ENCODE peak calls at places on chromosomes 6 and 20, in four cellular contexts. P, W, F and H are unnamed samples.

GRCh38 chr20:62002882-62003480 is 62.7 kb downstream of the TAF4 start:
- DNase-seq in P (no peak), W (no peak), F (no peak), H (no peak)

GRCh38 chr6:12845224-12846004 is 128.8 kb downstream of the PHACTR1 start:
- DNase-seq in P (no peak), W (no peak), F (no peak), H (no peak)

GRCh38 chr6:131923356-131923755 is 27.8 kb downstream of the CCN2 start:
- DNase-seq in P (peak), W (peak), F (no peak), H (no peak)

GRCh38 chr6:701696-702479 is 8.9 kb upstream of the EXOC2 start:
- DNase-seq in P (no peak), W (no peak), F (no peak), H (no peak)

GRCh38 chr6:80956898-80957297 is 795.6 kb downstream of the TENT5A start:
- DNase-seq in P (no peak), W (peak), F (no peak), H (no peak)

GRCh38 chr6:15244605-15245360 is 1.1 kb upstream of the JARID2 start:
- DNase-seq in P (no peak), W (peak), F (no peak), H (no peak)

GRCh38 chr6:15945593-15946159 is 183.2 kb upstream of the MYLIP start:
- DNase-seq in P (no peak), W (peak), F (no peak), H (no peak)

GRCh38 chr20:555933-556332 is 12.3 kb upstream of the CSNK2A1 start:
- DNase-seq in P (no peak), W (no peak), F (no peak), H (no peak)

GRCh38 chr6:5173862-5174643 is 86.7 kb downstream of the LYRM4 start:
- DNase-seq in P (no peak), W (peak), F (no peak), H (no peak)

GRCh38 chr6:170099387-170099786 is 191.5 kb downstream of the DLL1 start:
- DNase-seq in P (no peak), W (no peak), F (no peak), H (no peak)

GRCh38 chr6:153096031-153096430 is 35.1 kb downstream of the RGS17 start:
- DNase-seq in P (no peak), W (no peak), F (no peak), H (no peak)

GRCh38 chr6:41053056-41053455 is at the start of gene APOBEC2:
- DNase-seq in P (no peak), W (no peak), F (no peak), H (no peak)

GRCh38 chr20:51457281-51457932 is 85.1 kb downstream of the NFATC2 start:
- DNase-seq in P (peak), W (peak), F (no peak), H (no peak)

GRCh38 chr20:19767070-19767469 is 9.0 kb downstream of the RIN2 start:
- DNase-seq in P (no peak), W (no peak), F (no peak), H (no peak)

GRCh38 chr6:135519343-135519742 is 21.8 kb upstream of the AHI1 start:
- DNase-seq in P (no peak), W (no peak), F (no peak), H (no peak)

GRCh38 chr20:39849664-39850063 is 839.4 kb downstream of the MAFB start:
- DNase-seq in P (no peak), W (peak), F (peak), H (peak)

GRCh38 chr6:31829633-31830492 is 2.3 kb downstream of the HSPA1B start:
- DNase-seq in P (no peak), W (peak), F (no peak), H (no peak)

GRCh38 chr6:63824722-63825121 is 189.1 kb downstream of the PHF3 start:
- DNase-seq in P (no peak), W (no peak), F (no peak), H (no peak)

GRCh38 chr20:51493346-51493791 is 49.1 kb downstream of the NFATC2 start:
- DNase-seq in P (no peak), W (no peak), F (no peak), H (no peak)

GRCh38 chr6:111707773-111708172 is 102.1 kb upstream of the TRAF3IP2 start:
- DNase-seq in P (no peak), W (no peak), F (no peak), H (no peak)

GRCh38 chr6:42368156-42368555 is 83.6 kb downstream of the TRERF1 start:
- DNase-seq in P (no peak), W (no peak), F (no peak), H (no peak)

GRCh38 chr20:25858495-25859425 is 162.1 kb upstream of the ZNF337 start:
- DNase-seq in P (no peak), W (no peak), F (no peak), H (no peak)

GRCh38 chr6:47479156-47479541 is 1.6 kb downstream of the CD2AP start:
- DNase-seq in P (no peak), W (peak), F (no peak), H (no peak)

GRCh38 chr6:87504440-87504839 is 31.7 kb downstream of the SLC35A1 start:
- DNase-seq in P (no peak), W (no peak), F (no peak), H (no peak)

GRCh38 chr6:36633915-36634314 is 39.8 kb downstream of the SRSF3 start:
- DNase-seq in P (no peak), W (peak), F (peak), H (no peak)

GRCh38 chr6:138231399-138231886 is 13.2 kb upstream of the PBOV1 start:
- DNase-seq in P (no peak), W (no peak), F (no peak), H (no peak)

GRCh38 chr20:64010711-64011237 is 25.2 kb upstream of the C20orf204 start:
- DNase-seq in P (no peak), W (no peak), F (peak), H (no peak)

GRCh38 chr6:11428895-11429294 is 108.7 kb upstream of the TMEM170B start:
- DNase-seq in P (no peak), W (peak), F (peak), H (no peak)

GRCh38 chr20:20594171-20594530 is 118.3 kb downstream of the RALGAPA2 start:
- DNase-seq in P (no peak), W (peak), F (no peak), H (no peak)

GRCh38 chr20:24657211-24657610 is 187.8 kb downstream of the SYNDIG1 start:
- DNase-seq in P (no peak), W (peak), F (no peak), H (no peak)

GRCh38 chr20:46951840-46952497 is 57.3 kb downstream of the EYA2 start:
- DNase-seq in P (no peak), W (peak), F (no peak), H (no peak)

GRCh38 chr6:2850480-2851150 is 9.0 kb upstream of the SERPINB1 start:
- DNase-seq in P (no peak), W (peak), F (no peak), H (no peak)

GRCh38 chr6:146905313-146905712 is 298.9 kb upstream of the STXBP5 start:
- DNase-seq in P (peak), W (peak), F (peak), H (peak)

GRCh38 chr6:39100358-39100757 is 14.6 kb downstream of the SAYSD1 start:
- DNase-seq in P (no peak), W (no peak), F (no peak), H (no peak)

GRCh38 chr6:145569140-145569539 is 166.2 kb downstream of the EPM2A start:
- DNase-seq in P (no peak), W (peak), F (no peak), H (no peak)

GRCh38 chr20:15842872-15843271 is 730.4 kb downstream of the KIF16B start:
- DNase-seq in P (no peak), W (no peak), F (no peak), H (no peak)

GRCh38 chr20:53079483-53079810 is 107.3 kb downstream of the TSHZ2 start:
- DNase-seq in P (no peak), W (no peak), F (no peak), H (no peak)

GRCh38 chr6:149854532-149854931 is 9.6 kb downstream of the LRP11 start:
- DNase-seq in P (no peak), W (no peak), F (no peak), H (no peak)

GRCh38 chr20:32971703-32972161 is 32.5 kb downstream of the SUN5 start:
- DNase-seq in P (no peak), W (no peak), F (no peak), H (no peak)

GRCh38 chr6:30075094-30075986 is at the start of gene RNF39:
- DNase-seq in P (no peak), W (no peak), F (no peak), H (no peak)
- H3K4me3 ChIP-seq in P (no peak), W (no peak), F (no peak), H (no peak)

GRCh38 chr6:24883618-24884017 is 52.1 kb downstream of the RIPOR2 start:
- DNase-seq in P (no peak), W (peak), F (peak), H (no peak)

GRCh38 chr6:24879351-24879750 is 56.4 kb downstream of the RIPOR2 start:
- DNase-seq in P (no peak), W (no peak), F (no peak), H (no peak)

GRCh38 chr6:24882835-24883555 is 52.8 kb downstream of the RIPOR2 start:
- DNase-seq in P (no peak), W (no peak), F (no peak), H (no peak)

GRCh38 chr6:24887520-24887919 is 48.2 kb downstream of the RIPOR2 start:
- DNase-seq in P (no peak), W (no peak), F (no peak), H (no peak)

DNA sequence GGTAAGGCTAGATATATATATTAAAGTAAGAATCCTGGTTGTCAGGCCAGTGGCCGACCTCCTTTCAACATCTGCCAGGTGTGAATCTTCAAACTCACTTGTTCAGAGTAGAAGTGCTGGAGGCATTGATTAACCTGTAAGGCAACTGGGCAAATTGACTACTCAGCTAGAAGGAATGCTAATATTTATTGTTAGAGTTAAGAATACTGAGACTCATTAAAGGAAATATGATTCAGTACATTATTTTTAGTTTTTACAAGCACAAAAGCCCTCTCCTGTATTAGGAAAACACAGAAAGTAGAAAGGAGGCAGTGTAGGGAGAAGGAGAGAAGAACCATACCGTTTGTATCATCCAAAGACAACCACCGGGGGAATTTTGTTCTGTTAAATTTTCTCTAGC is 53.5 kb downstream of the RIPOR2 start:
- DNase-seq in P (no peak), W (no peak), F (no peak), H (no peak)
- TF ChIP-seq CTCF in P (no peak), W (no peak), F (no peak), H (no peak)

GRCh38 chr6:28354688-28355554 is 5.2 kb downstream of the ZKSCAN3 start:
- DNase-seq in P (no peak), W (no peak), F (no peak), H (no peak)
- H3K4me3 ChIP-seq in P (no peak), W (peak), F (peak), H (no peak)

GRCh38 chr6:165443462-165443861 is 134.1 kb upstream of the C6orf118 start:
- DNase-seq in P (no peak), W (no peak), F (no peak), H (no peak)

GRCh38 chr6:165451845-165452244 is 142.4 kb upstream of the C6orf118 start:
- DNase-seq in P (no peak), W (no peak), F (no peak), H (no peak)

GRCh38 chr6:165447141-165447540 is 137.7 kb upstream of the C6orf118 start:
- DNase-seq in P (no peak), W (no peak), F (no peak), H (no peak)

GRCh38 chr6:165446331-165446730 is 136.9 kb upstream of the C6orf118 start:
- DNase-seq in P (no peak), W (no peak), F (no peak), H (no peak)

GRCh38 chr6:165448210-165448609 is 138.8 kb upstream of the C6orf118 start:
- DNase-seq in P (no peak), W (no peak), F (no peak), H (no peak)
- TF ChIP-seq CTCF in P (no peak), W (peak), F (no peak), H (no peak)